ENCODE peak calls at places on chromosomes 7 and 10, in six cellular contexts. Q is naive thymus-derived CD4-positive, alpha-beta T cell; L is hepatocyte; P is left lung; R is heart left ventricle; N is tibial artery. T is an unnamed sample. For H3K27me3, the result is how much of the 10 kb centered on the place peaks cover.

GRCh38 chr10:17659328-17659727 is 15.4 kb downstream of the STAM start:
- DNase-seq in Q (no peak), L (no peak), P (no peak), R (no peak), N (no peak), T (no peak)

GRCh38 chr7:158395349-158395748 is 192.3 kb downstream of the PTPRN2 start:
- DNase-seq in Q (no peak), L (no peak), P (no peak), R (no peak), N (no peak), T (no peak)

GRCh38 chr7:4140933-4141332 is 541.2 kb upstream of the FOXK1 start:
- DNase-seq in Q (no peak), L (no peak), P (no peak), R (no peak), N (peak), T (no peak)

GRCh38 chr7:149473251-149473650 is 12.4 kb upstream of the ZNF777 start:
- DNase-seq in Q (no peak), L (no peak), P (no peak), R (no peak), N (no peak), T (no peak)

GRCh38 chr10:84375011-84375410 is 46.6 kb downstream of the CCSER2 start:
- DNase-seq in Q (peak), L (peak), P (no peak), R (peak), N (no peak), T (no peak)

GRCh38 chr10:100341953-100342626 is 4.9 kb upstream of the SCD start:
- DNase-seq in Q (peak), L (peak), P (no peak), R (peak), N (peak), T (peak)

GRCh38 chr7:13117103-13117502 is 429.7 kb downstream of the ARL4A start:
- DNase-seq in Q (no peak), L (no peak), P (no peak), R (no peak), N (no peak), T (no peak)

GRCh38 chr10:96606216-96606615 is 19.4 kb upstream of the TM9SF3 start:
- DNase-seq in Q (no peak), L (peak), P (no peak), R (no peak), N (no peak), T (no peak)

GRCh38 chr7:76020031-76020714 is 25.8 kb upstream of the TMEM120A start:
- DNase-seq in Q (peak), L (peak), P (peak), R (peak), N (peak), T (peak)

GRCh38 chr7:4128161-4128560 is 553.9 kb upstream of the FOXK1 start:
- DNase-seq in Q (no peak), L (no peak), P (no peak), R (no peak), N (peak), T (no peak)

GRCh38 chr7:42947531-42947930 is 15.4 kb downstream of the MRPL32 start:
- DNase-seq in Q (no peak), L (no peak), P (no peak), R (no peak), N (no peak), T (no peak)

DNA sequence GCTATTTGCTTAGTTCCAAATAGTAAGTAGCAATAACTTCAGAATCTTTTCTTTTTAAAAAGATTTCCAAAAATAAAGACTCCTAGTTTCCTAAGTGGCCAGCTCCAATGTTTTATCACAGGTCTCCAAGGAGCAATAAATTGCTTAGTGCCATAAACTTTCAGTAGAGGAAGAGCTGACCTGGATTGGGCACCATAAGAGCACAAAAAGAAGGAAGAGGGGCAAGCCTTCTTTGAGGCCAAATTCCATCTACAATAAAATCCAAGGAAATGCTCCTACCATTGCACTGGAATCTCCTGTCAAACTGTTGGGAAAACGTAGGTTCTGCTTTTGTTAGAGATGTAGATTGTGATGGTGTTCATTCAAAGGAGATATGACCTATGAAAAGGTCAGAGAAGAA is 64.0 kb downstream of the DENND2A start:
- DNase-seq in Q (no peak), L (no peak), P (no peak), R (no peak), N (no peak), T (no peak)
- H3K27me3 ChIP-seq in Q (under half), L (under half), P (under half), R (under half), N (under half), T (under half)

DNA sequence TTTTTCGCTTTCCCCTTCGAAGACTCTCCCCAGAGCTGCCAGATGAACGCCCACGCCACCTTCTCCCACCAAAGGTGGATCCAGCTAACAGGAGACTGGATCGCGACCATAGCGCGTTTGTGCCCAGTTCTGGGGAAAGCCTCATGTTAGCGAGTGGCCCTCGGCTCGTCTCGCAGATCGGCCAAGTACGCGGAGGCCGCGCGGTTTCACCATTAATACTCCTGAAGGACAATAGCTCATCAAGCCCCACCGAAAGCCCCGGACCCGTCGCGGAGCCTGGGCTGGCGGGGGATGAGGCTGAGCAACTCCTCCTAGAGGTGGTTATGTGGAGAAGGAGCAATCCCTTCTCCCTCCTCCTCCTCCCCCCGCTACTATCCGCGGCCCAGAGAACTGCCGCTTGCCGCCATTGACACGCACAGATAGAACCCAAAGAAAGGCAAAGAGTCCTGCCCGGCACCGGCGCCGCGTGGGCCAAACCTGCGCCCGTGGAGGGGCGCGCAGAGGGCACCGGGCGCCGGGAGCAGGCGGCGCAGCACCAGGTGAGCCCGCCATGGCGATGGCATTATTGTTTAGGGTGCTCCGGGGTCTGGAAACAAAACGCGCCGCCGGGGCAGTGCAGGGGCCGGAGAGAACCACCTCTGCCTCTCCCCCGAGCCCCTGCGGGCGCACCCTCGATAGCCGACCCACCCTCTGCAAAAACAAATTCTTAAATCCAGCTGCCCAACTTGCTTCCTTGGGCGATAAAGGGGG is at the start of gene MACROH2A2:
- DNase-seq in Q (no peak), L (peak), P (peak), R (peak), N (peak), T (peak)
- H3K27me3 ChIP-seq in Q (under half), L (under half), P (under half), R (under half), N (under half), T (under half)

DNA sequence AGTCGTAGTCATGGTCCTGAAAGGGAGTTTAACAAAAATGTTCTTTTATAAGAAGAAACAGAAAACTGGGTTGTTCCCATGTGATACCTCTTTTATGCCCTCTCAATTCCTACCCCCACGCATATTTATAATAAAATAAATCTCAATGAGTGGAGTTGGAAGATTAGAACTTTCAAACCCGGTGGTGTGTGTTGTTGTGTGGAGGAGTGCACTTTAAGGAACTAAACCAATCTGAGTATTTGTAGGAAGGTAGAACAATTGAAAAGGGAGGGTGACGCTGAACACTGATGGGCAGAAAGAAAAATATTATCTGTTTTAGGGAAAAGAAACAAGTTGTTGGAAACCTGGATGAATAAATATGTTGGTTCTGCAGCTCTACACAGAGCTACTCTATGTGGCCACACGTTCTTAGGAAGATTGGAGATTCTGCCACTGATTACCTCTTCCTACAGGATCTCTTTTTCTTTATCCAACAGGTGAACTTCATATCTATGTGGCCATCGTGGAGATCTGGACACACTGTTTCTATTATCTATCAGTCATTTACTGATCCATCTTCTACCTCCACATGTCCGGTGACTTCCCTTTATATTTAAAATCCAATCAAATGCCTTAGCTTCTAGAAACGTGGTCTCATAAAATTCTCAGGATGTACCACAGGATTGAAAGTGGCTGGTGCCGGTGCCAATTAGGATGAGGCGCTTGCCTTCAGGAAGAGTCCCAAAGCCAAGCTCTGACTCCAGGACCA is 13.0 kb upstream of the GATA3 start:
- DNase-seq in Q (no peak), L (no peak), P (no peak), R (no peak), N (no peak), T (no peak)
- H3K27me3 ChIP-seq in Q (half or more), L (half or more), P (half or more), R (half or more), N (under half), T (under half)

DNA sequence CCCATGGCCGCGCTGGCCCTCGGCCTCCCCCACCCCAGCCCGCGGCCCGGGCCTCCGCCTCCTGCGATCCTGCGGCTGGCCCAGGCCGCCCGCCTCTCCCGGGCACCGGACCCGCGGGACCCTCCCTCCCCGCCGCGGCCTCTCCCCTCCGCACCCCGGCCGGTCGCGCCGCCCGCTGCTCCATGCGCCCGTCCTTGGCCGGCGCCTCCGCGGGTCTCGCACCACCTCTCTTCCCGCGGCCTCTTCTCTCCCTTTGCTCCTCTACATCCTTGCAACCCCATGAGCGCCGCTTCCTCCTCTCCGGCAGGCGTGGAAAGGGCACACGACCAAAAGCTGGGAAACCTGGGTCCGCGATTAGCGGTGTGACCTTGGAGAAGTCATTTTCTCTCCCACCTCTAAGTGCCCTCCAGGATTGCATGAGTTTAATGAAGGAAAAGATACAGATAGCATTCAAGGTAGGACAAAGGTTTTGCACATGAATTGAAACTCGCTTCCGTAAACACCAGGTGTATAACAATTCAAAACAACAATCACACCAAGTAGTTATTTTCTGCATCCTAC is 449 bp upstream of the SRPK2 start:
- DNase-seq in Q (peak), L (peak), P (peak), R (peak), N (peak), T (peak)
- H3K27me3 ChIP-seq in Q (under half), L (under half), P (under half), R (under half), N (under half), T (under half)

DNA sequence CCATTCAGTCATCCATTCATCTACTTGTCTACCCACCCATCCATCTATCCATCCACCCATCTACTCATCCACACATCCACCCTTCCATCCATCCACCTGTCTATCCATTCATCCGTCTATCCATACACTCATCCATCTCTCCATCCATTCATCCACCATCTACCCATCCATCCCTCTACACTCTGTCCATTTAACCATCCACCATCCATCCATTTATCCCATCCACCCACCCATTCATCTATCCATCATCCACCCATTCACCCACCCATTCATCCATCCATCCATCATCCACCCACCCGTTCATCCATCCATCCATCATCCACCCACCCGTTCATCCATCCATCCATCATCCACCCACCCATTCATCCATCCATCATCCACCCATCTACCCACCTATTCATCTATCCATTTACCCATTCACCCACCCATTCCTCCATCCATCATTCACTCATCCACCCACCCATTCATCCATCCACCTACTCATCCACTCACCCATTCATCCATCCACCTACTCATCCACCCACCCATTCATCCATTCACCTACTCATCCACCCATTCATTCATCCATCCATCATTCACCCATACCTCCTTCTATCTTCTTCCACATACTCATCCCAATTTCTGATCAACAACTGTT is 39.3 kb upstream of the ELFN1 start:
- DNase-seq in Q (no peak), L (no peak), P (no peak), R (no peak), N (no peak), T (no peak)
- H3K27me3 ChIP-seq in Q (under half), L (under half), P (under half), R (under half), N (under half), T (under half)

GRCh38 chr7:107667341-107667740 is 6.7 kb downstream of the SLC26A4 start:
- DNase-seq in Q (no peak), L (no peak), P (no peak), R (no peak), N (no peak), T (no peak)
- H3K27me3 ChIP-seq in Q (under half), L (under half), P (under half), R (under half), N (under half), T (under half)

GRCh38 chr10:89042547-89042946 is 51.9 kb downstream of the FAS start:
- DNase-seq in Q (no peak), L (peak), P (no peak), R (no peak), N (no peak), T (no peak)
- H3K27me3 ChIP-seq in Q (under half), L (under half), P (under half), R (under half), N (under half), T (under half)

T was measured in right cardiac atrium.